ENCODE peak calls at places on chromosomes 6 and 20, in five cellular contexts. M is HFFc6; I is uterus; N is effector CD8-positive, alpha-beta T cell; P is fibroblast of mammary gland. B is an unnamed sample.

GRCh38 chr20:58604410-58604881 is 46.6 kb upstream of the STX16 start:
- DNase-seq in M (peak; percentile 22), I (no peak), N (no peak), P (no peak), B (no peak)

GRCh38 chr6:16403831-16404230 is 165.4 kb downstream of the GMPR start:
- DNase-seq in M (no peak), I (no peak), N (no peak), P (no peak), B (no peak)

GRCh38 chr6:2245103-2245953 is at the start of gene GMDS:
- DNase-seq in M (peak; percentile 72), I (peak; percentile 75), N (peak; percentile 70), P (peak; percentile 84), B (peak; percentile 87)

GRCh38 chr6:155091756-155092155 is 96.6 kb downstream of the TIAM2 start:
- DNase-seq in M (no peak), I (no peak), N (no peak), P (no peak), B (no peak)

GRCh38 chr6:44104661-44105060 is 22.6 kb downstream of the MRPL14 start:
- DNase-seq in M (no peak), I (peak; percentile 68), N (no peak), P (peak; percentile 50), B (no peak)

GRCh38 chr6:131383421-131384411 is 189.3 kb upstream of the ARG1 start:
- DNase-seq in M (no peak), I (no peak), N (no peak), P (peak; percentile 12), B (no peak)

GRCh38 chr20:31594558-31595379 is 10.3 kb upstream of the ID1 start:
- DNase-seq in M (no peak), I (peak; percentile 56), N (no peak), P (no peak), B (no peak)

GRCh38 chr6:1626481-1626880 is 16.8 kb downstream of the FOXC1 start:
- DNase-seq in M (no peak), I (no peak), N (no peak), P (no peak), B (no peak)

GRCh38 chr20:57826731-57827287 is 117.0 kb upstream of the PMEPA1 start:
- DNase-seq in M (no peak), I (no peak), N (no peak), P (no peak), B (no peak)

GRCh38 chr20:53124803-53125202 is 152.6 kb downstream of the TSHZ2 start:
- DNase-seq in M (no peak), I (no peak), N (no peak), P (no peak), B (no peak)

GRCh38 chr6:36358235-36358915 is 21.7 kb upstream of the BNIP5 start:
- DNase-seq in M (no peak), I (no peak), N (no peak), P (peak; percentile 17), B (no peak)

GRCh38 chr6:26543953-26544352 is 5.8 kb downstream of the HMGN4 start:
- DNase-seq in M (no peak), I (no peak), N (no peak), P (peak; percentile 46), B (peak; percentile 45)

GRCh38 chr6:82691997-82692396 is 328.4 kb downstream of the TPBG start:
- DNase-seq in M (no peak), I (no peak), N (no peak), P (no peak), B (no peak)

GRCh38 chr20:33450867-33451266 is 7.3 kb upstream of the SNTA1 start:
- DNase-seq in M (no peak), I (no peak), N (no peak), P (peak; percentile 40), B (peak; percentile 28)